ENCODE peak calls at places on chromosomes 5 and 9, in four cellular contexts. One of them, this sample, is unnamed.

GRCh38 chr9:127578952-127579853 is 32.9 kb upstream of the STXBP1 start:
- DNase-seq in aorta: peak
- DNase-seq in T-helper 1 cell: peak
- DNase-seq in stimulated activated CD4-positive, alpha-beta T cell treated with anti-CD3 and anti-CD28 coated beads, TNF-alpha, amount 100 ng/mL, for 1 hour: peak
- DNase-seq in this sample: peak

GRCh38 chr5:12323637-12324229 is 419.5 kb upstream of the CTNND2 start:
- DNase-seq in aorta: no peak
- DNase-seq in T-helper 1 cell: no peak
- DNase-seq in stimulated activated CD4-positive, alpha-beta T cell treated with anti-CD3 and anti-CD28 coated beads, TNF-alpha, amount 100 ng/mL, for 1 hour: no peak
- DNase-seq in this sample: no peak

GRCh38 chr5:34658023-34658422 is 1.9 kb downstream of the RAI14 start:
- DNase-seq in aorta: no peak
- DNase-seq in T-helper 1 cell: no peak
- DNase-seq in stimulated activated CD4-positive, alpha-beta T cell treated with anti-CD3 and anti-CD28 coated beads, TNF-alpha, amount 100 ng/mL, for 1 hour: no peak
- DNase-seq in this sample: no peak

GRCh38 chr5:131186561-131187256 is 16.0 kb downstream of the LYRM7 start:
- DNase-seq in aorta: no peak
- DNase-seq in T-helper 1 cell: no peak
- DNase-seq in stimulated activated CD4-positive, alpha-beta T cell treated with anti-CD3 and anti-CD28 coated beads, TNF-alpha, amount 100 ng/mL, for 1 hour: no peak
- DNase-seq in this sample: no peak

GRCh38 chr9:98488578-98489312 is 220.0 kb downstream of the GABBR2 start:
- DNase-seq in aorta: no peak
- DNase-seq in T-helper 1 cell: no peak
- DNase-seq in stimulated activated CD4-positive, alpha-beta T cell treated with anti-CD3 and anti-CD28 coated beads, TNF-alpha, amount 100 ng/mL, for 1 hour: no peak
- DNase-seq in this sample: no peak

GRCh38 chr9:90100014-90100413 is 495.2 kb downstream of the GADD45G start:
- DNase-seq in aorta: no peak
- DNase-seq in T-helper 1 cell: no peak
- DNase-seq in stimulated activated CD4-positive, alpha-beta T cell treated with anti-CD3 and anti-CD28 coated beads, TNF-alpha, amount 100 ng/mL, for 1 hour: no peak
- DNase-seq in this sample: no peak

GRCh38 chr9:83219154-83219923 is 156.4 kb upstream of the RASEF start:
- DNase-seq in aorta: peak
- DNase-seq in T-helper 1 cell: no peak
- DNase-seq in stimulated activated CD4-positive, alpha-beta T cell treated with anti-CD3 and anti-CD28 coated beads, TNF-alpha, amount 100 ng/mL, for 1 hour: no peak
- DNase-seq in this sample: no peak

GRCh38 chr5:65506961-65507360 is 25.2 kb upstream of the ADAMTS6 start:
- DNase-seq in aorta: no peak
- DNase-seq in T-helper 1 cell: no peak
- DNase-seq in stimulated activated CD4-positive, alpha-beta T cell treated with anti-CD3 and anti-CD28 coated beads, TNF-alpha, amount 100 ng/mL, for 1 hour: no peak
- DNase-seq in this sample: no peak

GRCh38 chr9:125361837-125362531 is 100.4 kb downstream of the GAPVD1 start:
- DNase-seq in aorta: no peak
- DNase-seq in T-helper 1 cell: no peak
- DNase-seq in stimulated activated CD4-positive, alpha-beta T cell treated with anti-CD3 and anti-CD28 coated beads, TNF-alpha, amount 100 ng/mL, for 1 hour: no peak
- DNase-seq in this sample: peak

GRCh38 chr5:41856644-41857491 is 13.4 kb downstream of the OXCT1 start:
- DNase-seq in aorta: no peak
- DNase-seq in T-helper 1 cell: no peak
- DNase-seq in stimulated activated CD4-positive, alpha-beta T cell treated with anti-CD3 and anti-CD28 coated beads, TNF-alpha, amount 100 ng/mL, for 1 hour: peak
- DNase-seq in this sample: no peak

GRCh38 chr9:135609366-135609955 is 29.9 kb downstream of the GLT6D1 start:
- DNase-seq in aorta: no peak
- DNase-seq in T-helper 1 cell: no peak
- DNase-seq in stimulated activated CD4-positive, alpha-beta T cell treated with anti-CD3 and anti-CD28 coated beads, TNF-alpha, amount 100 ng/mL, for 1 hour: no peak
- DNase-seq in this sample: no peak